ENCODE peak calls at places on chromosomes 6 and 20, in nine cellular contexts. D is GM23248, W is PC-3, H is IMR-90, N is GM12878, S is hepatocyte, I is endothelial cell of umbilical vein, R is OCI-LY7, T is mammary epithelial cell. Z is an unnamed sample.

GRCh38 chr6:97548354-97548753 is 265.3 kb upstream of the MMS22L start:
- DNase-seq in D (no peak), W (no peak), H (no peak), N (no peak), S (no peak), I (no peak), R (no peak), T (no peak), Z (no peak)

GRCh38 chr6:132392792-132393191 is 8.5 kb downstream of the MOXD1 start:
- DNase-seq in D (no peak), W (peak; percentile 55), H (no peak), N (no peak), S (peak; percentile 22), I (peak; percentile 15), R (peak; percentile 43), T (peak; percentile 22), Z (peak; percentile 48)

GRCh38 chr20:22904905-22905304 is 130.2 kb upstream of the SSTR4 start:
- DNase-seq in D (peak; percentile 33), W (no peak), H (no peak), N (no peak), S (no peak), I (peak; percentile 11), R (no peak), T (no peak), Z (no peak)

GRCh38 chr6:45741437-45742166 is 274.1 kb downstream of the CLIC5 start:
- DNase-seq in D (peak; percentile 45), W (no peak), H (peak; percentile 44), N (peak; percentile 48), S (no peak), I (no peak), R (peak; percentile 19), T (no peak), Z (no peak)

GRCh38 chr6:23413327-23414203 is 712.5 kb upstream of the NRSN1 start:
- DNase-seq in D (peak; percentile 12), W (no peak), H (peak; percentile 66), N (no peak), S (no peak), I (no peak), R (no peak), T (no peak), Z (no peak)

GRCh38 chr6:99603421-99604160 is 3.0 kb upstream of the PRDM13 start:
- DNase-seq in D (peak; percentile 56), W (no peak), H (peak; percentile 8), N (no peak), S (peak; percentile 62), I (peak; percentile 38), R (no peak), T (no peak), Z (peak; percentile 46)

GRCh38 chr6:39206250-39206721 is 23.0 kb downstream of the KCNK5 start:
- DNase-seq in D (no peak), W (no peak), H (no peak), N (no peak), S (peak; percentile 58), I (no peak), R (no peak), T (no peak), Z (no peak)

GRCh38 chr6:138307816-138308727 is 69.6 kb upstream of the SMIM28 start:
- DNase-seq in D (peak; percentile 66), W (no peak), H (no peak), N (no peak), S (peak; percentile 27), I (no peak), R (no peak), T (no peak), Z (peak; percentile 85)

GRCh38 chr6:169263374-169263773 is 9.7 kb upstream of the THBS2 start:
- DNase-seq in D (no peak), W (no peak), H (no peak), N (no peak), S (no peak), I (no peak), R (no peak), T (no peak), Z (no peak)

GRCh38 chr6:169266261-169266660 is 12.6 kb upstream of the THBS2 start:
- DNase-seq in D (no peak), W (no peak), H (no peak), N (no peak), S (no peak), I (no peak), R (no peak), T (no peak), Z (no peak)

GRCh38 chr6:169265486-169266131 is 12.0 kb upstream of the THBS2 start:
- DNase-seq in D (no peak), W (no peak), H (no peak), N (no peak), S (no peak), I (no peak), R (no peak), T (no peak), Z (no peak)

GRCh38 chr6:169266746-169267629 is 13.3 kb upstream of the THBS2 start:
- DNase-seq in D (peak; percentile 85), W (peak; percentile 24), H (peak; percentile 46), N (no peak), S (no peak), I (no peak), R (no peak), T (no peak), Z (no peak)

DNA sequence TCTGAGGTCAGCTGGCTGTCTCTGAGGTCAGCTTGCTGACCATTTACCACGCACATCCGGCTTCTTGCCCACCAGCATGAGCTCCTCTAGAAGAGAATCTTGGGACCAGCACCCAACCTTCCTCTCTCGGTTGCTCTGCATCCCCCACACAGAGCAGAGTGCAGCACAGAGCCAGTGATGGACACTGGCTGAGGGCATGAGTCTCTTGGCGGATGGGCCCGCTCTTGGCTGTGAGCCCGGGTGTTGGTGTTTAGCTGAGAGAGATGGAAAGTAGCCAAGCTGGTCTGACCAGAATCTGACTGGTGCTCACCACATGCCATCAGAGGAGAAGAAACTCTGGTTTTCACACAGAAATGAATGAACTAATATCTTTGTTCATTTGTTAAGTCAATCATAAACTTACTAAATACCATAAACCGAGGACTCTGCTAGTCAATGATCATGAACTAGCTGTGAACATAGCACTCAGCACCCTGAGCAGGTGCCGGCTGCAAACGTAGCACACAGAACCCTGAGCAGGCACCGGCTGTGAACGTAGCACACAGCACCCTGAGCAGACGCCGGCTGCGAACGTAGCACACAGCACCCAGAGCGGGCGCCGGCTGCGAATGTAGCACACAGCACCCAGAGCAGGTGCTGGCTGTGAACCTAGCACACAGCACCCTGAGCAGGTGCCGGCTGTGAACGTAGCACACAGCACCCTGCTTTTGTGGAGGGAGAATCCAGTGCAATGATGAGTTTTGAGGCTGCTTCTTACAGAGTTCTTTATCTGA is 10.4 kb upstream of the THBS2 start:
- DNase-seq in D (peak; percentile 78), W (peak; percentile 71), H (peak; percentile 64), N (no peak), S (peak; percentile 50), I (no peak), R (no peak), T (peak; percentile 82), Z (peak; percentile 14)
- H2AFZ ChIP-seq in D (no peak overlapping the region), W (no peak overlapping the region), H (no peak overlapping the region), N (no peak overlapping the region), S (no peak overlapping the region), I (no peak overlapping the region), R (no peak overlapping the region), T (no peak overlapping the region), Z (no peak overlapping the region)

GRCh38 chr6:36610041-36610440 is 15.9 kb downstream of the SRSF3 start:
- DNase-seq in D (no peak), W (no peak), H (no peak), N (no peak), S (no peak), I (no peak), R (no peak), T (no peak), Z (no peak)

GRCh38 chr6:36615018-36615761 is 21.0 kb downstream of the SRSF3 start:
- DNase-seq in D (peak; percentile 84), W (peak; percentile 70), H (peak; percentile 69), N (no peak), S (peak; percentile 69), I (peak; percentile 85), R (peak; percentile 78), T (peak; percentile 65), Z (peak; percentile 84)

GRCh38 chr6:36612101-36612625 is 18.0 kb downstream of the SRSF3 start:
- DNase-seq in D (no peak), W (no peak), H (no peak), N (no peak), S (no peak), I (no peak), R (no peak), T (no peak), Z (no peak)

GRCh38 chr6:36610576-36611336 is 16.6 kb downstream of the SRSF3 start:
- DNase-seq in D (peak; percentile 40), W (no peak), H (no peak), N (no peak), S (no peak), I (no peak), R (no peak), T (no peak), Z (no peak)

DNA sequence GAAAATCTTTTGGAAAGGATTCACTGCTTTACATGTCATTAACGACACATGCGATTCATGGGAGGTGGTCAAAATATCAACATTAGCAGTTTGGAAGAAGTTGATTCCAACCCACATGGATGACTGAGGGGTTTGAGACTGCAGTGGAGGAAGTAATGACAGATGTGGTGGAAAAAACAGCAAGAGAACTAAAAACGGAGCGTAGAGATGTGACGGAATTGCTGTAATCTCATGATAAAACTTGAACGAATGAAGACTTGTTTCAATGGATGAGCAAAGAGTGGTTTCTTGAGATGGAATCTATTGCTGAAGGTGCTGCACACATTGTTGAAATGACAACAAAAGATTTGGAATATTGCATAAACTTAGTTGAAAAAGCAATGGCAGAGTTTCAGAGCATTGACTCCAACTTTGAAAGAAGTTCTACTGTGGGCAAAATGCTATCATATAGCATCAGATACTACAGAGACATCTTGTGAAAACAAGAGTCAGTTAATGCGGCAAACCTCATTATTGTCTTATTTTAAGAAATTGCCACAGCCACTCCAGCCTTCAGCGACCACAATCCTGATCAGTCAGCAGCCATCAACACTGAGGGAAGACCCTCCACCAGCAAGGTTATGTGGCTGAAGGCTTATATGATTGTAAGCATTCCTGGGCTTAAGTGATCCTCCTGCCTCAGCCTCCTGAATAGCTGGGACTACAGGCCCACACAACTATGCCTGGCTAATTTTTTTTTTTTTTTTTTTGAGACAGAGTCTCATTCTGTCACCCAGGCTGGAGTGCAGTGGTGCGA is 19.2 kb downstream of the SRSF3 start:
- DNase-seq in D (no peak), W (no peak), H (no peak), N (no peak), S (no peak), I (no peak), R (no peak), T (no peak), Z (no peak)
- H3K4me2 ChIP-seq in D (no peak overlapping the region), W (no peak overlapping the region), H (no peak overlapping the region), N (no peak overlapping the region), S (no peak overlapping the region), I (no peak overlapping the region), R (no peak overlapping the region), T (no peak overlapping the region), Z (no peak overlapping the region)

GRCh38 chr6:117513174-117513573 is 30.7 kb downstream of the DCBLD1 start:
- DNase-seq in D (no peak), W (no peak), H (no peak), N (no peak), S (no peak), I (peak; percentile 26), R (no peak), T (no peak), Z (no peak)
- H2AFZ ChIP-seq in D (no peak overlapping the region), W (no peak overlapping the region), H (no peak overlapping the region), N (no peak overlapping the region), S (no peak overlapping the region), I (no peak overlapping the region), R (no peak overlapping the region), T (no peak overlapping the region), Z (no peak overlapping the region)

DNA sequence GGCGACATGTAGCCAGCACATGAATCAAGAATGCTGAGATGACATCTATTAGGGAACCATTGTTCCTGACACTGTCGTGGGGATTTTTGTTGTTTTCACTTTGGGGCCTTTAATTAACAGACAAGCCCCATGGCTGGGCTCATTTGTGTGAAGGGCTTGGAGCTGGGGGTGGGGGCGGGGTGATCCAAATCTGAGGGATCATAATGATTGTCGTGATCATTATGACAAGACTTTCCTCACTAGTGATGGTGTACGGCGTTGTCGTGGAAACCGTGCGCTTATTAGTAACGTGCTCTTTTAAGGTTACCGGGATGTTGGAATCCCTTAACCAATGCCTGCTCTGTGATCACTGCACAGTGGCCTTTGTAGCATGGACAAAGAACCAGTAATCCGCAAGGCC is 18.6 kb downstream of the PDYN start:
- DNase-seq in D (no peak), W (no peak), H (no peak), N (no peak), S (no peak), I (no peak), R (no peak), T (no peak), Z (no peak)
- H3K4me2 ChIP-seq in D (no peak overlapping the region), W (no peak overlapping the region), H (no peak overlapping the region), N (no peak overlapping the region), S (no peak overlapping the region), I (no peak overlapping the region), R (no peak overlapping the region), T (no peak overlapping the region), Z (no peak overlapping the region)